ENCODE peak calls at places on chromosomes 12 and 14, in seven cellular contexts. X is H9, R is thoracic aorta, B is psoas muscle, Y is breast epithelium, S is foreskin keratinocyte, V is K562. O is an unnamed sample.

GRCh38 chr12:44774815-44775411 is 101.2 kb downstream of the NELL2 start:
- DNase-seq in X (peak), R (no peak), B (no peak), Y (no peak), S (peak), V (peak), O (peak)

GRCh38 chr12:66072566-66072965 is 58.0 kb downstream of the LLPH start:
- DNase-seq in X (no peak), R (no peak), B (no peak), Y (no peak), S (no peak), V (no peak), O (no peak)

GRCh38 chr14:93946506-93947170 is 19.5 kb downstream of the FAM181A start:
- DNase-seq in X (no peak), R (no peak), B (no peak), Y (no peak), S (peak), V (no peak), O (no peak)

GRCh38 chr12:127987199-127987901 is 279.6 kb upstream of the TMEM132C start:
- DNase-seq in X (no peak), R (no peak), B (no peak), Y (no peak), S (no peak), V (no peak), O (no peak)

GRCh38 chr12:57280234-57281062 is 29.5 kb upstream of the STAC3 start:
- DNase-seq in X (peak), R (peak), B (no peak), Y (peak), S (peak), V (peak), O (peak)

GRCh38 chr14:93304771-93305170 is 28.1 kb downstream of the BTBD7 start:
- DNase-seq in X (no peak), R (no peak), B (no peak), Y (no peak), S (peak), V (no peak), O (no peak)

GRCh38 chr12:76119887-76120286 is 35.4 kb upstream of the NAP1L1 start:
- DNase-seq in X (no peak), R (no peak), B (no peak), Y (no peak), S (no peak), V (no peak), O (no peak)

GRCh38 chr14:72828604-72829003 is 65.3 kb downstream of the DPF3 start:
- DNase-seq in X (no peak), R (no peak), B (peak), Y (no peak), S (no peak), V (no peak), O (no peak)

GRCh38 chr12:88325828-88326214 is 183.7 kb downstream of the TMTC3 start:
- DNase-seq in X (no peak), R (no peak), B (no peak), Y (no peak), S (no peak), V (no peak), O (no peak)

GRCh38 chr12:3795096-3795799 is 42.3 kb upstream of the CRACR2A start:
- DNase-seq in X (no peak), R (no peak), B (no peak), Y (no peak), S (no peak), V (no peak), O (no peak)

GRCh38 chr12:52259850-52260249 is 14.6 kb upstream of the KRT86 start:
- DNase-seq in X (no peak), R (no peak), B (no peak), Y (no peak), S (no peak), V (no peak), O (no peak)

GRCh38 chr12:3313066-3313465 is 177.9 kb upstream of the PRMT8 start:
- DNase-seq in X (no peak), R (no peak), B (no peak), Y (no peak), S (peak), V (no peak), O (no peak)

GRCh38 chr14:36604757-36605505 is 22.5 kb upstream of the NKX2-8 start:
- DNase-seq in X (peak), R (no peak), B (no peak), Y (peak), S (peak), V (peak), O (peak)

DNA sequence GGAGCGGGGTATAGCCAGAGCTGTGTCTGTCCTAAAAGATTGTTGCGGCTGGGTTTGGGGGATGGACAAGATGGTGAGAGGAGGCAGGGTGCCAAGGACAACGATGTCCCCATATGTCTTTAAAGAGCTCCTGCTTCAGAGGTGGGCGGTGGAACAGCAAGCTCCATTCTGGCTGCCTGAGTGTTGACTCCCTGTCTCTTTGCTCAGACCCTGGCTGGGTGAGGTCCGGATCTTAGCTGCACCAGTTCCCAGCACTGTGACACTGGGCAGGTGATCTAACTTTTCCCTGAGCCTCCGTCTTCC is 8.3 kb upstream of the WSCD2 start:
- DNase-seq in X (no peak), R (no peak), B (no peak), Y (no peak), S (no peak), V (no peak), O (no peak)
- H3K27ac ChIP-seq in X (no peak), R (no peak), B (no peak), Y (no peak), S (no peak), V (peak), O (no peak)

DNA sequence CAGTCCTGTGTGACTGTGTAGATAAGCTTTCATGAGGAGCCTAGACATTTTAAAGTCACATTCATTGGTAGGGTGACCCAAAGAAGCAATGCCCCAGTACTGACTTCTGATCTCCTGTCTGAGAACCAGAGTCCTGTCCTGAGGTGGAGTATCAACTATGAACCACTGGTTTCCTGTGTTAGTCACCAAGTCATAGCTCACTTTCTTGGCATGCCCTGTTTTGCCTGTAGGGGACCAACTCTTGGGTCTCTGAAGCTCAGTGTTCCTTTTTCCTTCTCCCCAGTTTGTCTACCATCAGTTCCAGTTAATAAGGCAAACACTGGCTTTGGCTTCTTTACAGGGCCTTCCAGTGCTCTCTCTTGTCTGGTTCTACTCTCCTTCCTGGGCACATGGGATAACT is 97.4 kb downstream of the C12orf75 start:
- DNase-seq in X (no peak), R (no peak), B (no peak), Y (no peak), S (peak), V (no peak), O (no peak)
- TF ChIP-seq CTCF in X (peak), R (no peak), B (no peak), Y (no peak), S (peak), V (no peak), O (no peak)

GRCh38 chr12:47946413-47947107 is 16.8 kb upstream of the TMEM106C start:
- DNase-seq in X (no peak), R (no peak), B (no peak), Y (no peak), S (peak), V (no peak), O (no peak)
- H3K27ac ChIP-seq in X (no peak), R (no peak), B (no peak), Y (peak), S (peak), V (no peak), O (peak)

GRCh38 chr12:50750366-50750765 is 13.5 kb upstream of the ATF1 start:
- DNase-seq in X (peak), R (no peak), B (no peak), Y (no peak), S (no peak), V (no peak), O (no peak)

GRCh38 chr12:50751921-50752721 is 11.8 kb upstream of the ATF1 start:
- DNase-seq in X (peak), R (no peak), B (peak), Y (no peak), S (peak), V (peak), O (peak)

GRCh38 chr12:50747817-50748216 is 16.1 kb upstream of the ATF1 start:
- DNase-seq in X (peak), R (no peak), B (no peak), Y (no peak), S (no peak), V (no peak), O (no peak)

GRCh38 chr12:50745861-50746260 is 18.0 kb upstream of the ATF1 start:
- DNase-seq in X (peak), R (no peak), B (no peak), Y (no peak), S (no peak), V (no peak), O (no peak)

DNA sequence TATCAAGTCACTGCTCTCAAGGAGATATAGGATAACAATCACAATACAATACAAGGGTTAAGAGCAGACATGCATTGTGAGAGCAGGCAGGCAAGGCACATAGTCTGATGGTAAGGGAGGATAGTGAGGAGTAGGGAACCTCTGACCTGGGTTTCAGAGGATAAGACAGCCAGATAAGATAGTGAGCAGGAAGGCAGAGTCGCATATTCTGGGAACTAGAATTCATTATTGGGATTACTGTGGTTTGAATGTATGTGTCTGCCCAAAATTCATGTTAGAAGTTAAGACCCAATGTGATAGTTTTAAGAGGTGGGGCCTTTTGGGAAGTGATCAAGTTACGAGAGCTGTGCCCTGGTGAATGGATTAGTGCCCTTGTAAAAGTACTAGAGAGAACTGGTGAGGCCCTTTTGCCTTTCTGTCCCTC is 14.4 kb upstream of the ATF1 start:
- DNase-seq in X (peak), R (no peak), B (no peak), Y (no peak), S (no peak), V (no peak), O (no peak)
- TF ChIP-seq CTCF in X (no peak), R (no peak), B (no peak), Y (no peak), S (no peak), V (no peak), O (no peak)

GRCh38 chr12:6112004-6112403 is 12.5 kb downstream of the VWF start:
- DNase-seq in X (no peak), R (no peak), B (no peak), Y (no peak), S (no peak), V (no peak), O (no peak)

GRCh38 chr12:6113691-6114475 is 10.6 kb downstream of the VWF start:
- DNase-seq in X (no peak), R (no peak), B (no peak), Y (no peak), S (no peak), V (no peak), O (no peak)

GRCh38 chr12:6116481-6117021 is 7.9 kb downstream of the VWF start:
- DNase-seq in X (no peak), R (no peak), B (peak), Y (no peak), S (peak), V (no peak), O (no peak)

GRCh38 chr12:6115389-6115788 is 9.1 kb downstream of the VWF start:
- DNase-seq in X (no peak), R (no peak), B (no peak), Y (no peak), S (no peak), V (no peak), O (no peak)

DNA sequence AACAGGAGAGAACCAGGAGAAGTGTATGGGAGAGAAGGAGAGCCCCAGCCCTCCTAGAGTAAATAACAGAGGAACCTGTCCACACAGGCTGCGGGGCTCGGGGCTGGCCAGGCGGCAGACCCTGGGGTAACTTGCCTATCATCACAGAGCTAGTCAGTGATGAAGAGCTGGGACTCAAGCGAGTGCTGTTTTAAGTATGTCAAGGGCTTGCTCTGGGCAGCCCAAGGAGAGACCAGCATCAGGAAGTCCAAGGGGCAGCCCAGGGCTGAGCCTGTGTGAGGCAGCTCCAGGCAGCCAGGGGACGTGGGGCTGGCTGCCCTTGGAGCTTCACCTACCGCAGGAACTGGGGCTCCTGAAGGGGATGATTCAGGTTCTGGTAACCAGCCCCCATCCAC is 10.0 kb downstream of the VWF start:
- DNase-seq in X (no peak), R (no peak), B (no peak), Y (no peak), S (no peak), V (no peak), O (no peak)
- H3K27ac ChIP-seq in X (no peak), R (no peak), B (peak), Y (no peak), S (no peak), V (no peak), O (no peak)

GRCh38 chr12:121296618-121297476 is at the start of gene CAMKK2:
- DNase-seq in X (peak), R (no peak), B (peak), Y (peak), S (peak), V (peak), O (peak)
- TF ChIP-seq CTCF in X (peak), R (no peak), B (peak), Y (no peak), S (peak), V (peak), O (peak)

DNA sequence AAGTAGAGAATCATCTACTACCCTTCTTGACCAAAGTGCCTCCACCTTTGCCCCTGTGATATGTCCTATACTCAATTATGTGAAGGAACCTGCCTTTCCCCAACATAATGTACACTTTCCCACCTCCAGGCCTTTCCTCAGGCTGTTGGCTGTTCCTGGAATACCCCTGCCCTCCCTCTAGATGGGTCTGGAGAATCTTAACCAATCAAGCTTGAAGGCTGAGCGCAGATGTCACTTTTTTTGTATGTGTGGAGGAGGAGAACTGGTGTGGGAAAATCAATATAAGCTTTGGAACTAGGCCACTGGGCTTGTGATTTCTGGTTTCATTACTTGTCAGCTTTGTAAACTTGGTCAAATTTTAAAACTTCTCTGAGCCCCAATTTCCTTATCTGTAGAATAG is 4.7 kb downstream of the BMAL2 start:
- DNase-seq in X (no peak), R (no peak), B (no peak), Y (no peak), S (no peak), V (no peak), O (no peak)
- H3K27ac ChIP-seq in X (no peak), R (no peak), B (no peak), Y (no peak), S (peak), V (no peak), O (no peak)

O was measured in A549.